ENCODE peak calls at places on chromosomes 3 and 15, in five cellular contexts. U is IMR-90; Q is NT2/D1; C is fibroblast of the aortic adventitia; J is stimulated activated CD8-positive, alpha-beta memory T cell treated with anti-CD3 and anti-CD28 coated beads, Interleukin-7, amount 100 ng/mL, for 24 hours. V is an unnamed sample.

GRCh38 chr15:55660153-55660552 is 72.0 kb upstream of the PYGO1 start:
- DNase-seq in Q (no peak), U (no peak), J (no peak), C (no peak), V (no peak)

GRCh38 chr15:74821091-74821789 is 5.2 kb upstream of the CPLX3 start:
- DNase-seq in J (no peak), C (no peak), Q (no peak), U (no peak), V (no peak)

GRCh38 chr3:48070030-48070429 is 53.8 kb upstream of the MAP4 start:
- DNase-seq in Q (no peak), J (no peak), C (no peak), U (no peak), V (no peak)

GRCh38 chr3:136277115-136277514 is 27.0 kb downstream of the PCCB start:
- DNase-seq in J (no peak), Q (no peak), U (no peak), C (no peak), V (no peak)

GRCh38 chr3:98343647-98344507 is 9.8 kb upstream of the OR5K4 start:
- DNase-seq in U (peak; percentile 17), J (no peak), Q (peak; percentile 80), C (peak; percentile 30), V (no peak)

GRCh38 chr3:172332256-172333041 is 115.8 kb downstream of the GHSR start:
- DNase-seq in J (peak; percentile 17), Q (peak; percentile 42), U (peak; percentile 61), C (peak; percentile 68), V (no peak)

GRCh38 chr3:11690863-11691833 is 47.4 kb upstream of the VGLL4 start:
- DNase-seq in U (peak; percentile 50), C (peak; percentile 52), J (no peak), Q (peak; percentile 16), V (no peak)

GRCh38 chr3:172113710-172114109 is 74.3 kb downstream of the FNDC3B start:
- DNase-seq in J (no peak), U (no peak), Q (no peak), C (no peak), V (no peak)

GRCh38 chr3:72270072-72270611 is 485.2 kb upstream of the PROK2 start:
- DNase-seq in U (peak; percentile 96), C (peak; percentile 97), Q (no peak), J (no peak), V (peak; percentile 95)

GRCh38 chr3:161545823-161546222 is 49.2 kb downstream of the OTOL1 start:
- DNase-seq in U (no peak), J (no peak), C (no peak), Q (no peak), V (no peak)

GRCh38 chr3:146110156-146110555 is 50.8 kb downstream of the PLOD2 start:
- DNase-seq in Q (no peak), U (no peak), C (no peak), J (no peak), V (no peak)

GRCh38 chr15:54803139-54803808 is 393.5 kb downstream of the RSL24D1 start:
- DNase-seq in Q (no peak), J (no peak), U (peak; percentile 0), C (no peak), V (no peak)

GRCh38 chr3:12350151-12350813 is 61.4 kb downstream of the PPARG start:
- DNase-seq in Q (no peak), J (no peak), U (no peak), C (peak; percentile 66), V (no peak)

GRCh38 chr3:125051715-125052581 is 3.8 kb downstream of the HEG1 start:
- DNase-seq in J (peak; percentile 35), U (peak; percentile 91), C (peak; percentile 93), Q (no peak), V (no peak)

GRCh38 chr15:59294961-59295741 is 77.5 kb downstream of the MYO1E start:
- DNase-seq in J (no peak), Q (no peak), U (peak; percentile 95), C (peak; percentile 92), V (no peak)

GRCh38 chr3:13546667-13547171 is 2.2 kb upstream of the FBLN2 start:
- DNase-seq in U (peak; percentile 69), C (peak; percentile 85), J (no peak), Q (peak; percentile 20), V (peak; percentile 73)

GRCh38 chr15:35293353-35294130 is 208.4 kb upstream of the NANOGP8 start:
- DNase-seq in C (peak; percentile 49), Q (peak; percentile 6), J (no peak), U (peak; percentile 71), V (no peak)

GRCh38 chr3:101466465-101467309 is 46.3 kb downstream of the SENP7 start:
- DNase-seq in J (no peak), C (no peak), Q (no peak), U (peak; percentile 7), V (peak; percentile 61)

GRCh38 chr15:53716909-53717878 is 42.3 kb downstream of the WDR72 start:
- DNase-seq in U (no peak), Q (no peak), J (no peak), C (no peak), V (no peak)

GRCh38 chr3:18758047-18758704 is 333.0 kb upstream of the SATB1 start:
- DNase-seq in J (no peak), C (peak; percentile 2), U (no peak), Q (peak; percentile 75), V (no peak)

GRCh38 chr3:132543016-132543739 is 53.9 kb upstream of the ACKR4 start:
- DNase-seq in U (peak; percentile 97), Q (no peak), J (no peak), C (peak; percentile 95), V (no peak)

GRCh38 chr3:172175254-172175599 is 135.8 kb downstream of the FNDC3B start:
- DNase-seq in J (no peak), C (no peak), U (no peak), Q (no peak), V (no peak)

GRCh38 chr3:126338796-126339241 is 18.4 kb downstream of the KLF15 start:
- DNase-seq in J (no peak), U (no peak), C (no peak), Q (no peak), V (peak; percentile 71)

GRCh38 chr3:24521306-24522154 is 26.9 kb upstream of the THRB start:
- DNase-seq in Q (no peak), C (peak; percentile 25), J (no peak), U (no peak), V (peak; percentile 87)

GRCh38 chr3:100082724-100083123 is 31.6 kb downstream of the FILIP1L start:
- DNase-seq in Q (no peak), J (no peak), C (no peak), U (no peak), V (no peak)

GRCh38 chr3:99324854-99325253 is 313.5 kb upstream of the COL8A1 start:
- DNase-seq in C (no peak), Q (no peak), J (no peak), U (no peak), V (no peak)

GRCh38 chr3:3577823-3578222 is 221.4 kb upstream of the LRRN1 start:
- DNase-seq in C (no peak), J (no peak), Q (no peak), U (no peak), V (no peak)

GRCh38 chr3:122674339-122674738 is 6.3 kb upstream of the PARP14 start:
- DNase-seq in U (no peak), C (no peak), J (no peak), Q (no peak), V (no peak)

GRCh38 chr3:114586119-114586518 is 292.3 kb downstream of the TIGIT start:
- DNase-seq in C (no peak), J (no peak), U (no peak), Q (no peak), V (no peak)

GRCh38 chr3:11661827-11662226 is 18.1 kb upstream of the VGLL4 start:
- DNase-seq in U (peak; percentile 80), Q (no peak), J (no peak), C (peak; percentile 81), V (no peak)

V was measured in kidney.